ENCODE peak calls at places on chromosomes 6 and 20, in eight cellular contexts. J, A, O, U, M, G, V and E are unnamed samples.

GRCh38 chr20:3716195-3716834 is 3.9 kb upstream of the SIGLEC1 start:
- DNase-seq in U (peak; percentile 79), V (peak; percentile 72), A (no peak), J (no peak), O (peak; percentile 12), G (peak; percentile 52), M (peak; percentile 32), E (no peak)

GRCh38 chr6:154752015-154752414 is 18.8 kb downstream of the SCAF8 start:
- DNase-seq in J (no peak), V (no peak), A (no peak), U (no peak), M (no peak), G (no peak), O (no peak), E (no peak)

GRCh38 chr6:167575201-167575696 is 250.4 kb downstream of the TTLL2 start:
- DNase-seq in A (no peak), M (no peak), G (no peak), J (peak; percentile 27), V (no peak), U (no peak), O (no peak), E (no peak)

GRCh38 chr20:38559764-38560163 is 21.2 kb upstream of the ADIG start:
- DNase-seq in M (no peak), J (no peak), A (no peak), U (no peak), O (no peak), V (no peak), G (no peak), E (no peak)

GRCh38 chr6:27873101-27874030 is 38.8 kb downstream of the OR2B2 start:
- DNase-seq in U (peak; percentile 89), J (peak; percentile 78), G (no peak), A (peak; percentile 47), V (peak; percentile 76), O (peak; percentile 59), M (no peak), E (no peak)

GRCh38 chr6:161198781-161199505 is 74.9 kb downstream of the AGPAT4 start:
- DNase-seq in U (no peak), M (no peak), O (no peak), J (no peak), A (no peak), V (no peak), G (no peak), E (no peak)

GRCh38 chr20:38649275-38649891 is 47.8 kb downstream of the ARHGAP40 start:
- DNase-seq in G (peak; percentile 50), M (peak; percentile 28), A (no peak), U (peak; percentile 40), V (peak; percentile 61), O (no peak), J (no peak), E (no peak)

GRCh38 chr6:71602385-71602949 is 283.9 kb upstream of the RIMS1 start:
- DNase-seq in A (no peak), V (no peak), G (peak; percentile 85), M (no peak), U (no peak), O (no peak), J (no peak), E (no peak)

GRCh38 chr20:40494238-40494637 is 194.8 kb downstream of the MAFB start:
- DNase-seq in U (no peak), G (no peak), V (no peak), J (no peak), M (no peak), A (peak; percentile 36), O (no peak), E (no peak)

GRCh38 chr6:109237082-109237985 is 142.0 kb downstream of the CEP57L1 start:
- DNase-seq in M (no peak), G (no peak), U (no peak), V (no peak), O (peak; percentile 41), J (no peak), A (no peak), E (no peak)

GRCh38 chr20:35901678-35902544 is 52.4 kb downstream of the SCAND1 start:
- DNase-seq in J (no peak), A (no peak), V (no peak), O (no peak), M (no peak), G (peak; percentile 95), U (no peak), E (no peak)

GRCh38 chr20:32285621-32286334 is 8.3 kb downstream of the KIF3B start:
- DNase-seq in G (no peak), J (no peak), A (no peak), O (peak; percentile 47), M (no peak), V (no peak), U (peak; percentile 90), E (no peak)

GRCh38 chr6:56649053-56649769 is 6.5 kb upstream of the DST start:
- DNase-seq in V (peak; percentile 33), G (no peak), M (no peak), U (no peak), J (no peak), A (no peak), O (no peak), E (no peak)